ENCODE peak calls at places on chromosomes 3 and 15, in seven cellular contexts. D, E, Z, G, J, R and N are unnamed samples.
A peak's percentile ranks its signal among the peaks of the same experiment; 100 is the strongest.

GRCh38 chr3:159741281-159741680 is 247.4 kb upstream of the IL12A start:
- DNase-seq in D (no peak), E (no peak), Z (no peak), G (no peak), J (no peak), R (no peak), N (no peak)

GRCh38 chr15:27017168-27017809 is 46.3 kb downstream of the GABRG3 start:
- DNase-seq in D (peak; percentile 10), E (peak; percentile 19), Z (peak; percentile 70), G (peak; percentile 37), J (peak; percentile 32), R (no peak), N (no peak)

GRCh38 chr15:90000175-90000923 is 775 bp upstream of the ZNF710 start:
- DNase-seq in D (no peak), E (no peak), Z (peak; percentile 49), G (no peak), J (no peak), R (no peak), N (peak; percentile 81)

GRCh38 chr3:153210660-153211059 is 48.6 kb downstream of the RAP2B start:
- DNase-seq in D (no peak), E (no peak), Z (no peak), G (no peak), J (no peak), R (no peak), N (no peak)

GRCh38 chr3:53155763-53156162 is 5.2 kb upstream of the PRKCD start:
- DNase-seq in D (peak; percentile 88), E (no peak), Z (no peak), G (no peak), J (no peak), R (no peak), N (peak; percentile 93)

GRCh38 chr15:32671339-32672325 is 30.1 kb downstream of the SCG5 start:
- DNase-seq in D (no peak), E (no peak), Z (no peak), G (no peak), J (no peak), R (no peak), N (no peak)

GRCh38 chr15:91007266-91007665 is 12.9 kb upstream of the PRC1 start:
- DNase-seq in D (no peak), E (no peak), Z (no peak), G (no peak), J (no peak), R (no peak), N (no peak)

GRCh38 chr3:12705981-12706380 is 42.1 kb upstream of the RAF1 start:
- DNase-seq in D (no peak), E (peak; percentile 34), Z (no peak), G (no peak), J (no peak), R (no peak), N (no peak)

GRCh38 chr15:84570164-84570692 is 30.6 kb upstream of the ZSCAN2 start:
- DNase-seq in D (peak; percentile 56), E (peak; percentile 12), Z (no peak), G (peak; percentile 64), J (no peak), R (peak; percentile 26), N (peak; percentile 83)

GRCh38 chr3:114376091-114376490 is 82.3 kb downstream of the TIGIT start:
- DNase-seq in D (no peak), E (no peak), Z (no peak), G (no peak), J (peak; percentile 18), R (no peak), N (no peak)

GRCh38 chr3:189710620-189711388 is 79.6 kb downstream of the TP63 start:
- DNase-seq in D (peak; percentile 72), E (peak; percentile 86), Z (no peak), G (no peak), J (peak; percentile 72), R (no peak), N (no peak)

GRCh38 chr3:23664459-23664858 is 141.3 kb upstream of the UBE2E1 start:
- DNase-seq in D (no peak), E (no peak), Z (no peak), G (no peak), J (no peak), R (no peak), N (no peak)

GRCh38 chr3:112467584-112467983 is 31.7 kb downstream of the BTLA start:
- DNase-seq in D (no peak), E (no peak), Z (no peak), G (no peak), J (no peak), R (no peak), N (no peak)